ENCODE peak calls at places on chromosome 19, in seven cellular contexts. Y, X, R, Z, F, N and C are unnamed samples.

GRCh38 chr19:8373867-8374813 is 10.2 kb downstream of the ANGPTL4 start:
- DNase-seq in F (no peak), X (peak; percentile 54), Z (no peak), Y (no peak), R (peak; percentile 56), N (no peak), C (no peak)

GRCh38 chr19:35247526-35248309 is 1.1 kb upstream of the LSR start:
- DNase-seq in R (peak; percentile 94), Z (no peak), N (peak; percentile 99), X (no peak), F (peak; percentile 96), Y (peak; percentile 91), C (peak; percentile 58)

GRCh38 chr19:17129377-17129776 is 53.8 kb downstream of the MYO9B start:
- DNase-seq in X (no peak), N (no peak), R (no peak), Y (no peak), Z (no peak), F (no peak), C (no peak)

GRCh38 chr19:35241417-35241816 is 7.4 kb upstream of the LSR start:
- DNase-seq in N (no peak), X (no peak), F (no peak), R (no peak), Z (no peak), Y (no peak), C (no peak)

GRCh38 chr19:15466851-15467733 is 2.7 kb upstream of the RASAL3 start:
- DNase-seq in X (no peak), R (peak; percentile 23), F (no peak), Y (peak; percentile 80), N (no peak), Z (no peak), C (peak; percentile 48)

GRCh38 chr19:20179946-20180345 is 12.9 kb downstream of the ZNF486 start:
- DNase-seq in Y (no peak), F (peak; percentile 19), X (no peak), Z (no peak), R (no peak), N (no peak), C (no peak)

GRCh38 chr19:35045667-35046300 is 4.3 kb downstream of the HPN start:
- DNase-seq in R (no peak), X (peak; percentile 39), F (peak; percentile 35), Z (no peak), N (peak; percentile 82), Y (peak; percentile 46), C (no peak)

GRCh38 chr19:10502524-10503001 is 593 bp downstream of the KEAP1 start:
- DNase-seq in Y (peak; percentile 77), F (peak; percentile 81), N (peak; percentile 91), Z (peak; percentile 83), R (peak; percentile 95), X (peak; percentile 94), C (peak; percentile 44)

GRCh38 chr19:10452726-10453620 is 32.6 kb downstream of the PDE4A start:
- DNase-seq in X (no peak), R (peak; percentile 27), Z (no peak), Y (no peak), F (no peak), N (no peak), C (no peak)

GRCh38 chr19:38993271-38993670 is 17.7 kb upstream of the FBXO17 start:
- DNase-seq in F (peak; percentile 96), R (no peak), N (no peak), Z (no peak), X (no peak), Y (no peak), C (peak; percentile 84)

GRCh38 chr19:16084067-16084685 is 7.9 kb downstream of the TPM4 start:
- DNase-seq in Y (no peak), R (no peak), F (no peak), X (no peak), N (no peak), Z (no peak), C (no peak)

GRCh38 chr19:39363909-39364457 is 21.8 kb downstream of the SAMD4B start:
- DNase-seq in X (peak; percentile 58), Y (no peak), N (no peak), R (no peak), Z (no peak), F (no peak), C (no peak)

GRCh38 chr19:33399081-33399744 is 25.7 kb downstream of the CEBPG start:
- DNase-seq in X (peak; percentile 13), F (no peak), Z (no peak), R (no peak), Y (no peak), N (no peak), C (no peak)

GRCh38 chr19:4456843-4457653 is 546 bp downstream of the UBXN6 start:
- DNase-seq in Z (no peak), N (peak; percentile 85), Y (no peak), F (peak; percentile 25), X (no peak), R (peak; percentile 47), C (no peak)

GRCh38 chr19:931860-932646 is 6.2 kb downstream of the ARID3A start:
- DNase-seq in F (no peak), Z (no peak), Y (no peak), X (no peak), R (no peak), N (no peak), C (no peak)
- H3K27ac ChIP-seq in F (no peak overlapping the region), Z (no peak overlapping the region), Y (no peak overlapping the region), X (no peak overlapping the region), R (peak overlapping the region; percentile 88), N (no peak overlapping the region), C (no peak overlapping the region)

GRCh38 chr19:5914358-5914774 is 312 bp downstream of the CAPS start:
- DNase-seq in N (no peak), X (no peak), Z (no peak), R (no peak), F (no peak), Y (no peak), C (no peak)
- H3K27ac ChIP-seq in N (no peak overlapping the region), X (peak overlapping the region; percentile 22), Z (peak overlapping the region; percentile 23), R (peak overlapping the region; percentile 42), F (no peak overlapping the region), Y (peak overlapping the region; percentile 52), C (no peak overlapping the region)

GRCh38 chr19:51799998-51800848 is 5.3 kb downstream of the FPR3 start:
- DNase-seq in X (peak; percentile 75), Z (no peak), F (no peak), Y (no peak), R (no peak), N (no peak), C (no peak)

GRCh38 chr19:51799311-51799997 is 4.5 kb downstream of the FPR3 start:
- DNase-seq in Y (peak; percentile 60), Z (peak; percentile 71), F (peak; percentile 85), R (peak; percentile 58), X (peak; percentile 90), N (no peak), C (peak; percentile 76)

GRCh38 chr19:51800849-51801244 is 5.9 kb downstream of the FPR3 start:
- DNase-seq in X (no peak), Z (no peak), R (no peak), F (no peak), N (no peak), Y (no peak), C (no peak)

GRCh38 chr19:51798127-51798526 is 3.2 kb downstream of the FPR3 start:
- DNase-seq in F (no peak), Y (no peak), N (no peak), Z (no peak), X (no peak), R (no peak), C (no peak)

GRCh38 chr19:51798958-51799310 is 4.0 kb downstream of the FPR3 start:
- DNase-seq in R (peak; percentile 11), F (no peak), N (no peak), Y (no peak), Z (peak; percentile 13), X (peak; percentile 42), C (no peak)
- H3K27ac ChIP-seq in R (peak overlapping the region; percentile 42), F (no peak overlapping the region), N (no peak overlapping the region), Y (no peak overlapping the region), Z (peak overlapping the region; percentile 72), X (peak overlapping the region; percentile 59), C (no peak overlapping the region)

DNA sequence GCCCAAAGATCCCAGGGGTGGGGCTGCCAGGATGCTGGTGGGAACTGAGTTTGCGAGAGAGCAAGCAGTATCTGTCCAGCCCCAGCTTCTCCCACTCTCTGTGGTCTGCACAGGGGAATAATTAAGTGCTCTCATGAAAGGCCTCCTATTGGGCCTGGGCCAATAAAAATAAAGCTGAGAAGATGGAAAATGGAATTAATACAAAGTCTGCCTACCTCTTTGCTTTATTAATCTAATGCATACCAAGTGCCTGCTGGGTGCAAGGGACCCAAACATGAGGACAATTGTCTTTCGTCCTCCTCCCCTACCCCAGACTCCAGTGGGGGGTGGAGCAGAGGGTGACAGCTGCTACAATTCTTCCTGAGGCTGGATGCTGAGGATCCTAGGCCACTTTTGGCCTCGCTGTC is 5.4 kb downstream of the DDX39A start:
- DNase-seq in N (no peak), X (no peak), Y (no peak), R (no peak), Z (no peak), F (no peak), C (no peak)
- H3K27ac ChIP-seq in N (peak overlapping the region; percentile 39), X (peak overlapping the region; percentile 27), Y (no peak overlapping the region), R (no peak overlapping the region), Z (no peak overlapping the region), F (no peak overlapping the region), C (no peak overlapping the region)

GRCh38 chr19:46959962-46960556 is 59.6 kb upstream of the NPAS1 start:
- DNase-seq in Z (no peak), F (no peak), N (no peak), X (no peak), R (no peak), Y (no peak), C (no peak)
- H3K27ac ChIP-seq in Z (no peak overlapping the region), F (no peak overlapping the region), N (peak overlapping the region; percentile 16), X (no peak overlapping the region), R (no peak overlapping the region), Y (no peak overlapping the region), C (no peak overlapping the region)